ENCODE peak calls at places on chromosome 1, in ten cellular contexts. B is activated CD4-positive, alpha-beta T cell treated with anti-CD3 and anti-CD28 coated beads, Interleukin-2, amount 50 U/mL, for 4 hours; Y is stimulated activated CD8-positive, alpha-beta memory T cell treated with anti-CD3 and anti-CD28 coated beads, Interleukin-4, amount 100 ng/mL, for 4 hours; E is RKO; D is stimulated activated CD4-positive, alpha-beta T cell treated with anti-CD3 and anti-CD28 coated beads, Interleukin-12 subunit alpha, Interleukin-12 subunit beta, amount 100 ng/mL, for 4 hours; X is HTR-8/SVneo; N is effector CD4-positive, alpha-beta T cell; F is stromal cell of bone marrow; W is G401; Q is NCI-H1930. I is an unnamed sample.

GRCh38 chr1:24934300-24935195 is 4.5 kb upstream of the RUNX3 start:
- DNase-seq in B (no peak), Y (no peak), E (no peak), D (no peak), X (no peak), N (no peak), F (no peak), W (no peak), Q (no peak), I (no peak)

GRCh38 chr1:184822267-184822666 is 67.6 kb upstream of the EDEM3 start:
- DNase-seq in B (no peak), Y (no peak), E (no peak), D (no peak), X (no peak), N (no peak), F (no peak), W (peak; percentile 43), Q (no peak), I (no peak)

GRCh38 chr1:232810856-232811255 is 5.6 kb downstream of the MAP10 start:
- DNase-seq in B (no peak), Y (no peak), E (no peak), D (no peak), X (no peak), N (no peak), F (no peak), W (no peak), Q (no peak), I (no peak)

GRCh38 chr1:2135425-2135824 is 59.1 kb downstream of the FAAP20 start:
- DNase-seq in B (no peak), Y (no peak), E (no peak), D (no peak), X (no peak), N (no peak), F (peak; percentile 48), W (no peak), Q (no peak), I (peak; percentile 43)

GRCh38 chr1:15681346-15682290 is 2.5 kb upstream of the PLEKHM2 start:
- DNase-seq in B (no peak), Y (no peak), E (no peak), D (no peak), X (no peak), N (no peak), F (no peak), W (peak; percentile 24), Q (no peak), I (no peak)

GRCh38 chr1:58779837-58780585 is 3.8 kb downstream of the JUN start:
- DNase-seq in B (no peak), Y (no peak), E (peak; percentile 93), D (no peak), X (no peak), N (no peak), F (peak; percentile 55), W (peak; percentile 57), Q (peak; percentile 62), I (no peak)

GRCh38 chr1:153277852-153278251 is 18.4 kb downstream of the LORICRIN start:
- DNase-seq in B (peak; percentile 19), Y (no peak), E (no peak), D (peak; percentile 46), X (no peak), N (no peak), F (no peak), W (no peak), Q (peak; percentile 21), I (no peak)

GRCh38 chr1:68197891-68198290 is 34.4 kb downstream of the WLS start:
- DNase-seq in B (no peak), Y (no peak), E (no peak), D (no peak), X (no peak), N (no peak), F (no peak), W (no peak), Q (peak; percentile 81), I (no peak)

GRCh38 chr1:55882931-55883330 is 667.8 kb upstream of the USP24 start:
- DNase-seq in B (no peak), Y (no peak), E (no peak), D (no peak), X (no peak), N (no peak), F (no peak), W (no peak), Q (no peak), I (no peak)

GRCh38 chr1:180952657-180953013 is 39.9 kb downstream of the KIAA1614 start:
- DNase-seq in B (no peak), Y (no peak), E (no peak), D (no peak), X (no peak), N (no peak), F (no peak), W (no peak), Q (no peak), I (no peak)